ENCODE peak calls at places on chromosome 3, in seven cellular contexts. One of them, this sample, is unnamed.

GRCh38 chr3:130935761-130936160 is 41.9 kb downstream of the ATP2C1 start:
- DNase-seq in endothelial cell of umbilical vein: no peak
- DNase-seq in heart left ventricle: no peak
- DNase-seq in A549: no peak
- DNase-seq in ovary: no peak
- DNase-seq in suprapubic skin: no peak
- DNase-seq in Peyer's patch: no peak
- DNase-seq in this sample: no peak

GRCh38 chr3:45127130-45127822 is 18.9 kb downstream of the CDCP1 start:
- DNase-seq in endothelial cell of umbilical vein: no peak
- DNase-seq in heart left ventricle: no peak
- DNase-seq in A549: no peak
- DNase-seq in ovary: no peak
- DNase-seq in suprapubic skin: no peak
- DNase-seq in Peyer's patch: no peak
- DNase-seq in this sample: no peak

GRCh38 chr3:156388469-156389150 is 166.3 kb downstream of the SSR3 start:
- DNase-seq in endothelial cell of umbilical vein: peak
- DNase-seq in heart left ventricle: peak
- DNase-seq in A549: no peak
- DNase-seq in ovary: no peak
- DNase-seq in suprapubic skin: no peak
- DNase-seq in Peyer's patch: no peak
- DNase-seq in this sample: no peak

GRCh38 chr3:30826381-30827061 is 67.9 kb downstream of the GADL1 start:
- DNase-seq in endothelial cell of umbilical vein: peak
- DNase-seq in heart left ventricle: no peak
- DNase-seq in A549: no peak
- DNase-seq in ovary: peak
- DNase-seq in suprapubic skin: no peak
- DNase-seq in Peyer's patch: no peak
- DNase-seq in this sample: no peak

GRCh38 chr3:78613366-78614008 is 1154.3 kb downstream of the ROBO1 start:
- DNase-seq in endothelial cell of umbilical vein: no peak
- DNase-seq in heart left ventricle: no peak
- DNase-seq in A549: no peak
- DNase-seq in ovary: no peak
- DNase-seq in suprapubic skin: no peak
- DNase-seq in Peyer's patch: no peak
- DNase-seq in this sample: no peak

GRCh38 chr3:25587094-25587493 is 77.6 kb downstream of the TOP2B start:
- DNase-seq in endothelial cell of umbilical vein: no peak
- DNase-seq in heart left ventricle: no peak
- DNase-seq in A549: no peak
- DNase-seq in ovary: no peak
- DNase-seq in suprapubic skin: no peak
- DNase-seq in Peyer's patch: no peak
- DNase-seq in this sample: no peak

GRCh38 chr3:45214061-45214680 is 11.9 kb downstream of the TMEM158 start:
- DNase-seq in endothelial cell of umbilical vein: no peak
- DNase-seq in heart left ventricle: no peak
- DNase-seq in A549: no peak
- DNase-seq in ovary: no peak
- DNase-seq in suprapubic skin: peak
- DNase-seq in Peyer's patch: no peak
- DNase-seq in this sample: no peak

GRCh38 chr3:105006164-105006563 is 360.5 kb upstream of the ALCAM start:
- DNase-seq in endothelial cell of umbilical vein: no peak
- DNase-seq in heart left ventricle: no peak
- DNase-seq in A549: no peak
- DNase-seq in ovary: no peak
- DNase-seq in suprapubic skin: no peak
- DNase-seq in Peyer's patch: no peak
- DNase-seq in this sample: no peak

GRCh38 chr3:138692152-138692551 is 83.6 kb downstream of the FAIM start:
- DNase-seq in endothelial cell of umbilical vein: no peak
- DNase-seq in heart left ventricle: no peak
- DNase-seq in A549: no peak
- DNase-seq in ovary: no peak
- DNase-seq in suprapubic skin: no peak
- DNase-seq in Peyer's patch: no peak
- DNase-seq in this sample: no peak

GRCh38 chr3:58725326-58725853 is 58.8 kb upstream of the FAM3D start:
- DNase-seq in endothelial cell of umbilical vein: no peak
- DNase-seq in heart left ventricle: no peak
- DNase-seq in A549: no peak
- DNase-seq in ovary: no peak
- DNase-seq in suprapubic skin: no peak
- DNase-seq in Peyer's patch: no peak
- DNase-seq in this sample: no peak

GRCh38 chr3:9622438-9622837 is 26.9 kb upstream of the MTMR14 start:
- DNase-seq in endothelial cell of umbilical vein: no peak
- DNase-seq in heart left ventricle: no peak
- DNase-seq in A549: no peak
- DNase-seq in ovary: no peak
- DNase-seq in suprapubic skin: no peak
- DNase-seq in Peyer's patch: no peak
- DNase-seq in this sample: no peak

DNA sequence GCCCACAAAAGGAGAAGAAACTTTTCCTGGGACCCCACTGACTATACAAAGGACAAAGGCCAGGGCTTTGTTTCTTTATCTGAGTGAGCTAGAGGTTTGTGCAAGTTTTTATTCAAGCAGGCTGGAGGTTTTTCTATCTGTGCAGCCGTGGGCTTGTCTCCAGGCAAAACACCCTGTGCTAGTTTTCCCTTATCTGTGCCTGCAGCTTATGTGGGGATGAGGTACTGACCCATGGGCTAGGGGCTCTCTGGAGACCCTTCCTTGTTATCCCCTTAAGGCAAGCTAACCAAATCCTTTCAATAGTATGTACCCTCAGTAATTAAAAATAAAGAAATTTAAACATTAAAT is 545.5 kb downstream of the ZPLD1 start:
- DNase-seq in endothelial cell of umbilical vein: no peak
- DNase-seq in heart left ventricle: no peak
- DNase-seq in A549: no peak
- DNase-seq in ovary: no peak
- DNase-seq in suprapubic skin: no peak
- DNase-seq in Peyer's patch: no peak
- DNase-seq in this sample: no peak
- H3K27ac ChIP-seq in endothelial cell of umbilical vein: no peak
- H3K27ac ChIP-seq in heart left ventricle: no peak
- H3K27ac ChIP-seq in A549: peak
- H3K27ac ChIP-seq in ovary: no peak
- H3K27ac ChIP-seq in suprapubic skin: no peak
- H3K27ac ChIP-seq in Peyer's patch: no peak
- H3K27ac ChIP-seq in this sample: no peak

DNA sequence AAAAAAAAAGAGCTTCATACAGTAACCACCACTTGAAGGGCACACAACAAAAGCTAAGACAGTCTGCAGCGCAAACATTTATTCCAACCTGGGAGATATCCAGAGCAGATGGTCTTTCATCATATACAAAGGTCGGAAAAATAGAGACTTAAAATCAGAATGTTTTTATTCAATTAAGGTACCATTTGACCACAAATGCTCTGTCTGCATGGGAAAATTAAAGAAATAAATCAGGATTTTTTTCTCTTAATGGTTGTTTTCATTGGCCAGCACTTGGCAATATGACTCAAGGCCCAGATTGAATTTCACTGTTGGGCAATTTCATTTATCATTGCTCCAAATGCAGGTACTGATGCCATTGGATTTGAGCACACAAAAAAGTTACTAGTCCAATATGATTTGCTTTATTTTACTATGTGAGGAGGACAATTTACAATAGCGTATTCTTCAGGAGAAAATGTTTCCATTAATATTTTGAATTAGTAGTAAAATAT is 145.9 kb upstream of the AGTR1 start:
- DNase-seq in endothelial cell of umbilical vein: no peak
- DNase-seq in heart left ventricle: no peak
- DNase-seq in A549: no peak
- DNase-seq in ovary: no peak
- DNase-seq in suprapubic skin: no peak
- DNase-seq in Peyer's patch: no peak
- DNase-seq in this sample: no peak
- TF ChIP-seq CTCF in endothelial cell of umbilical vein: no peak
- TF ChIP-seq CTCF in heart left ventricle: no peak
- TF ChIP-seq CTCF in A549: no peak
- TF ChIP-seq CTCF in ovary: no peak
- TF ChIP-seq CTCF in suprapubic skin: no peak
- TF ChIP-seq CTCF in Peyer's patch: no peak
- TF ChIP-seq CTCF in this sample: no peak

GRCh38 chr3:36944012-36944640 is 728 bp downstream of the TRANK1 start:
- DNase-seq in endothelial cell of umbilical vein: peak
- DNase-seq in heart left ventricle: peak
- DNase-seq in A549: peak
- DNase-seq in ovary: peak
- DNase-seq in suprapubic skin: peak
- DNase-seq in Peyer's patch: peak
- DNase-seq in this sample: peak

GRCh38 chr3:36943601-36944000 is 1.3 kb downstream of the TRANK1 start:
- DNase-seq in endothelial cell of umbilical vein: no peak
- DNase-seq in heart left ventricle: no peak
- DNase-seq in A549: no peak
- DNase-seq in ovary: no peak
- DNase-seq in suprapubic skin: no peak
- DNase-seq in Peyer's patch: no peak
- DNase-seq in this sample: no peak

GRCh38 chr3:36945326-36945980 is 599 bp upstream of the TRANK1 start:
- DNase-seq in endothelial cell of umbilical vein: no peak
- DNase-seq in heart left ventricle: no peak
- DNase-seq in A549: no peak
- DNase-seq in ovary: no peak
- DNase-seq in suprapubic skin: no peak
- DNase-seq in Peyer's patch: no peak
- DNase-seq in this sample: no peak

GRCh38 chr3:36942632-36943248 is 2.1 kb downstream of the TRANK1 start:
- DNase-seq in endothelial cell of umbilical vein: no peak
- DNase-seq in heart left ventricle: no peak
- DNase-seq in A549: no peak
- DNase-seq in ovary: no peak
- DNase-seq in suprapubic skin: no peak
- DNase-seq in Peyer's patch: no peak
- DNase-seq in this sample: no peak

GRCh38 chr3:36944641-36945270 is at the start of gene TRANK1:
- DNase-seq in endothelial cell of umbilical vein: peak
- DNase-seq in heart left ventricle: peak
- DNase-seq in A549: peak
- DNase-seq in ovary: peak
- DNase-seq in suprapubic skin: peak
- DNase-seq in Peyer's patch: peak
- DNase-seq in this sample: peak
- TF ChIP-seq POLR2A in endothelial cell of umbilical vein: no peak
- TF ChIP-seq POLR2A in heart left ventricle: no peak
- TF ChIP-seq POLR2A in A549: no peak
- TF ChIP-seq POLR2A in ovary: peak
- TF ChIP-seq POLR2A in suprapubic skin: peak
- TF ChIP-seq POLR2A in Peyer's patch: peak
- TF ChIP-seq POLR2A in this sample: no peak

GRCh38 chr3:64354221-64354620 is 129.0 kb upstream of the PRICKLE2 start:
- DNase-seq in endothelial cell of umbilical vein: no peak
- DNase-seq in heart left ventricle: no peak
- DNase-seq in A549: no peak
- DNase-seq in ovary: no peak
- DNase-seq in suprapubic skin: no peak
- DNase-seq in Peyer's patch: no peak
- DNase-seq in this sample: no peak
- H3K27ac ChIP-seq in endothelial cell of umbilical vein: no peak
- H3K27ac ChIP-seq in heart left ventricle: no peak
- H3K27ac ChIP-seq in A549: no peak
- H3K27ac ChIP-seq in ovary: no peak
- H3K27ac ChIP-seq in suprapubic skin: no peak
- H3K27ac ChIP-seq in Peyer's patch: peak
- H3K27ac ChIP-seq in this sample: no peak

GRCh38 chr3:84974347-84974746 is 15.6 kb downstream of the CADM2 start:
- DNase-seq in endothelial cell of umbilical vein: no peak
- DNase-seq in heart left ventricle: no peak
- DNase-seq in A549: no peak
- DNase-seq in ovary: no peak
- DNase-seq in suprapubic skin: no peak
- DNase-seq in Peyer's patch: no peak
- DNase-seq in this sample: no peak
- TF ChIP-seq CTCF in endothelial cell of umbilical vein: no peak
- TF ChIP-seq CTCF in heart left ventricle: no peak
- TF ChIP-seq CTCF in A549: peak
- TF ChIP-seq CTCF in ovary: no peak
- TF ChIP-seq CTCF in suprapubic skin: no peak
- TF ChIP-seq CTCF in Peyer's patch: no peak
- TF ChIP-seq CTCF in this sample: no peak

GRCh38 chr3:47228088-47228487 is 54.5 kb downstream of the KIF9 start:
- DNase-seq in endothelial cell of umbilical vein: no peak
- DNase-seq in heart left ventricle: no peak
- DNase-seq in A549: no peak
- DNase-seq in ovary: no peak
- DNase-seq in suprapubic skin: no peak
- DNase-seq in Peyer's patch: no peak
- DNase-seq in this sample: no peak

GRCh38 chr3:47225310-47225906 is 57.2 kb downstream of the KIF9 start:
- DNase-seq in endothelial cell of umbilical vein: no peak
- DNase-seq in heart left ventricle: no peak
- DNase-seq in A549: no peak
- DNase-seq in ovary: no peak
- DNase-seq in suprapubic skin: no peak
- DNase-seq in Peyer's patch: no peak
- DNase-seq in this sample: no peak

DNA sequence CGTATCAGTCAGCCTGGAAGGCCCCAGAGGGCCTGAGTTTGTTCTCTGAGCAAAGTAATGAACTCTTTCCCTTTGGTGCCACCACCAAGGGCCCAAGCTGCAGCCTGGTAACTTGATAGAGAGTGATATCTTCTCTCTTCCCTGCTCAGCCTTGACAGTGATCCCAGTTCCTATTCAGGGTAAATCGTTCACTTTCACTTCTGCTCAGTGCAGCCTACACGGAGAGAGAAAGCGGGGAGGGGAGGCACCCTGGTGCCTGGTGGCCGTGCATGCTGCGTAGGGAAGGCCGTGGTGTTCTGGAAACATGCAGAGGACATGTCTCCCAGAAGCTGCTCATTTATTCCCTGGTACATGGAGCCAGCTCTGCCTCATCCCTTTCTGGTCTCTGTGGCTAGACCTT is 54.9 kb downstream of the KIF9 start:
- DNase-seq in endothelial cell of umbilical vein: no peak
- DNase-seq in heart left ventricle: no peak
- DNase-seq in A549: no peak
- DNase-seq in ovary: no peak
- DNase-seq in suprapubic skin: no peak
- DNase-seq in Peyer's patch: no peak
- DNase-seq in this sample: no peak
- TF ChIP-seq POLR2A in endothelial cell of umbilical vein: no peak
- TF ChIP-seq POLR2A in heart left ventricle: no peak
- TF ChIP-seq POLR2A in A549: no peak
- TF ChIP-seq POLR2A in ovary: no peak
- TF ChIP-seq POLR2A in suprapubic skin: no peak
- TF ChIP-seq POLR2A in Peyer's patch: no peak
- TF ChIP-seq POLR2A in this sample: no peak

GRCh38 chr3:127000792-127001191 is 17.9 kb downstream of the PLXNA1 start:
- DNase-seq in endothelial cell of umbilical vein: no peak
- DNase-seq in heart left ventricle: no peak
- DNase-seq in A549: no peak
- DNase-seq in ovary: no peak
- DNase-seq in suprapubic skin: no peak
- DNase-seq in Peyer's patch: no peak
- DNase-seq in this sample: no peak
- H3K27ac ChIP-seq in endothelial cell of umbilical vein: no peak
- H3K27ac ChIP-seq in heart left ventricle: no peak
- H3K27ac ChIP-seq in A549: no peak
- H3K27ac ChIP-seq in ovary: no peak
- H3K27ac ChIP-seq in suprapubic skin: no peak
- H3K27ac ChIP-seq in Peyer's patch: no peak
- H3K27ac ChIP-seq in this sample: peak

GRCh38 chr3:134357914-134358811 is 16.1 kb downstream of the AMOTL2 start:
- DNase-seq in endothelial cell of umbilical vein: peak
- DNase-seq in heart left ventricle: no peak
- DNase-seq in A549: no peak
- DNase-seq in ovary: no peak
- DNase-seq in suprapubic skin: peak
- DNase-seq in Peyer's patch: peak
- DNase-seq in this sample: no peak
- TF ChIP-seq CTCF in endothelial cell of umbilical vein: peak
- TF ChIP-seq CTCF in heart left ventricle: peak
- TF ChIP-seq CTCF in A549: peak
- TF ChIP-seq CTCF in ovary: no peak
- TF ChIP-seq CTCF in suprapubic skin: no peak
- TF ChIP-seq CTCF in Peyer's patch: no peak
- TF ChIP-seq CTCF in this sample: no peak

This sample was measured in breast epithelium.